ENCODE peak calls at places on chromosomes 12 and 14, in six cellular contexts. Q, I, H, M, R and C are unnamed samples.

GRCh38 chr12:120979862-120980696 is 1.7 kb downstream of the HNF1A start:
- DNase-seq in Q (no peak), I (no peak), H (no peak), M (peak), R (no peak), C (no peak)

GRCh38 chr12:32413412-32413811 is 14.1 kb downstream of the FGD4 start:
- DNase-seq in Q (no peak), I (no peak), H (no peak), M (no peak), R (no peak), C (no peak)

GRCh38 chr14:73714656-73715081 is 485 bp upstream of the PNMA1 start:
- DNase-seq in Q (no peak), I (no peak), H (peak), M (no peak), R (no peak), C (no peak)

GRCh38 chr12:46430340-46430948 is 57.9 kb upstream of the SLC38A2 start:
- DNase-seq in Q (peak), I (no peak), H (no peak), M (no peak), R (peak), C (no peak)

GRCh38 chr14:61574514-61574807 is 120.9 kb upstream of the HIF1A start:
- DNase-seq in Q (no peak), I (no peak), H (no peak), M (no peak), R (no peak), C (no peak)

GRCh38 chr12:30437616-30438015 is 258.1 kb downstream of the IPO8 start:
- DNase-seq in Q (peak), I (no peak), H (no peak), M (no peak), R (peak), C (no peak)

GRCh38 chr12:87311206-87311605 is 718.0 kb downstream of the C12orf50 start:
- DNase-seq in Q (no peak), I (no peak), H (no peak), M (no peak), R (no peak), C (no peak)

GRCh38 chr12:45703942-45704341 is 25.6 kb upstream of the ARID2 start:
- DNase-seq in Q (no peak), I (no peak), H (no peak), M (no peak), R (no peak), C (no peak)

GRCh38 chr14:34699873-34700621 is 14.3 kb downstream of the CFL2 start:
- DNase-seq in Q (peak), I (no peak), H (peak), M (no peak), R (peak), C (no peak)

GRCh38 chr14:65993103-65993502 is 493.1 kb upstream of the CCDC196 start:
- DNase-seq in Q (no peak), I (no peak), H (no peak), M (no peak), R (no peak), C (no peak)

GRCh38 chr14:94237983-94238382 is 55.1 kb downstream of the SERPINA10 start:
- DNase-seq in Q (no peak), I (no peak), H (no peak), M (no peak), R (no peak), C (no peak)

GRCh38 chr14:73700325-73700724 is 13.9 kb downstream of the PNMA1 start:
- DNase-seq in Q (no peak), I (no peak), H (no peak), M (no peak), R (no peak), C (no peak)

GRCh38 chr12:119354187-119354586 is 19.7 kb downstream of the CCDC60 start:
- DNase-seq in Q (no peak), I (no peak), H (no peak), M (no peak), R (no peak), C (no peak)

GRCh38 chr12:15603461-15604085 is 185.6 kb downstream of the EPS8 start:
- DNase-seq in Q (peak), I (no peak), H (no peak), M (peak), R (no peak), C (no peak)

GRCh38 chr12:13000935-13001724 is 1.1 kb upstream of the HEBP1 start:
- DNase-seq in Q (peak), I (peak), H (no peak), M (peak), R (peak), C (peak)

GRCh38 chr14:74610866-74611671 is 968 bp downstream of the LTBP2 start:
- DNase-seq in Q (peak), I (no peak), H (no peak), M (no peak), R (peak), C (no peak)